ENCODE peak calls at places on chromosomes 7 and 10, in six cellular contexts. N is PC-9, S is bronchial epithelial cell, G is left ventricle myocardium inferior, C is mesothelial cell of epicardium, V is upper lobe of right lung. L is an unnamed sample.

GRCh38 chr10:103915794-103916193 is 2.2 kb downstream of the STN1 start:
- DNase-seq in C (no peak), S (no peak), N (no peak), V (peak), G (no peak), L (no peak)

GRCh38 chr7:1567082-1567771 is 2.6 kb downstream of the PSMG3 start:
- DNase-seq in S (peak), C (no peak), V (no peak), G (no peak), N (peak), L (no peak)

GRCh38 chr10:46077616-46078268 is 31.7 kb upstream of the MSMB start:
- DNase-seq in N (no peak), C (no peak), S (no peak), V (no peak), G (no peak), L (no peak)

GRCh38 chr10:14366760-14367159 is 36.0 kb upstream of the FRMD4A start:
- DNase-seq in C (no peak), S (no peak), N (no peak), G (no peak), V (no peak), L (no peak)

GRCh38 chr7:26410156-26410555 is 118.5 kb downstream of the SNX10 start:
- DNase-seq in S (no peak), G (no peak), V (no peak), N (no peak), C (no peak), L (no peak)

GRCh38 chr7:159140170-159140910 is 4.3 kb downstream of the VIPR2 start:
- DNase-seq in G (no peak), V (no peak), S (no peak), C (no peak), N (no peak), L (no peak)

GRCh38 chr7:66629222-66629658 is 559 bp downstream of the KCTD7 start:
- DNase-seq in G (no peak), S (no peak), C (no peak), V (no peak), N (no peak), L (peak)

GRCh38 chr10:63717089-63717715 is 196.0 kb downstream of the REEP3 start:
- DNase-seq in S (no peak), N (no peak), V (no peak), C (no peak), G (no peak), L (no peak)

GRCh38 chr7:17772581-17773288 is 167.6 kb downstream of the SNX13 start:
- DNase-seq in G (no peak), V (no peak), C (no peak), N (no peak), S (no peak), L (no peak)

GRCh38 chr10:71604324-71605018 is 115.1 kb downstream of the C10orf105 start:
- DNase-seq in G (no peak), V (no peak), C (no peak), N (peak), S (peak), L (no peak)

GRCh38 chr7:158190756-158191155 is 396.9 kb downstream of the PTPRN2 start:
- DNase-seq in G (no peak), V (no peak), S (no peak), C (no peak), N (no peak), L (no peak)

GRCh38 chr7:48084727-48085432 is 4.2 kb upstream of the UPP1 start:
- DNase-seq in V (no peak), C (no peak), N (peak), S (peak), G (peak), L (no peak)

GRCh38 chr7:94043299-94043698 is 39.1 kb upstream of the BET1 start:
- DNase-seq in G (no peak), S (peak), C (no peak), N (no peak), V (no peak), L (no peak)

GRCh38 chr7:19442016-19442785 is 266.6 kb downstream of the POLR1F start:
- DNase-seq in S (peak), N (peak), G (no peak), V (no peak), C (no peak), L (no peak)

GRCh38 chr7:128710391-128710930 is 28.7 kb upstream of the CALU start:
- DNase-seq in G (no peak), C (no peak), S (peak), N (no peak), V (no peak), L (no peak)

GRCh38 chr7:12139421-12139820 is 71.7 kb upstream of the TMEM106B start:
- DNase-seq in S (peak), C (no peak), N (peak), G (no peak), V (no peak), L (no peak)

GRCh38 chr7:131843862-131844261 is 287.4 kb upstream of the PODXL start:
- DNase-seq in V (no peak), N (no peak), C (peak), G (no peak), S (no peak), L (no peak)

GRCh38 chr10:8402469-8403074 is 348.1 kb downstream of the GATA3 start:
- DNase-seq in S (no peak), V (no peak), G (no peak), C (no peak), N (no peak), L (no peak)

GRCh38 chr7:5377816-5378215 is 45.8 kb downstream of the TNRC18 start:
- DNase-seq in C (no peak), G (no peak), N (no peak), V (no peak), S (no peak), L (no peak)

GRCh38 chr7:1538544-1539345 is 8.2 kb downstream of the MAFK start:
- DNase-seq in N (no peak), G (no peak), S (no peak), V (no peak), C (no peak), L (no peak)

GRCh38 chr10:62373995-62374861 is at the start of gene ZNF365:
- DNase-seq in C (peak), V (peak), S (peak), N (peak), G (peak), L (peak)

GRCh38 chr7:82335927-82336326 is 107.7 kb downstream of the CACNA2D1 start:
- DNase-seq in S (no peak), G (no peak), N (no peak), C (no peak), V (no peak), L (no peak)

GRCh38 chr10:59905735-59906416 is 480 bp downstream of the CCDC6 start:
- DNase-seq in C (peak), S (no peak), N (no peak), V (peak), G (no peak), L (peak)

GRCh38 chr7:521221-522070 is 1.8 kb upstream of the PDGFA start:
- DNase-seq in V (peak), C (peak), S (no peak), G (peak), N (peak), L (no peak)

GRCh38 chr10:92074126-92074887 is 150.7 kb downstream of the BTAF1 start:
- DNase-seq in C (no peak), S (peak), G (no peak), N (no peak), V (no peak), L (no peak)

GRCh38 chr7:34011711-34012110 is 106.4 kb downstream of the BMPER start:
- DNase-seq in G (no peak), S (no peak), V (no peak), N (no peak), C (no peak), L (no peak)

GRCh38 chr10:613217-613616 is 76.3 kb downstream of the DIP2C start:
- DNase-seq in C (peak), G (peak), S (peak), N (peak), V (peak), L (no peak)

GRCh38 chr10:614341-614664 is 75.2 kb downstream of the DIP2C start:
- DNase-seq in C (no peak), V (peak), S (no peak), N (no peak), G (no peak), L (no peak)

GRCh38 chr10:615583-616152 is 73.8 kb downstream of the DIP2C start:
- DNase-seq in V (peak), N (no peak), C (no peak), S (peak), G (no peak), L (no peak)

GRCh38 chr10:613661-614340 is 75.7 kb downstream of the DIP2C start:
- DNase-seq in S (no peak), C (no peak), G (no peak), V (peak), N (no peak), L (no peak)

DNA sequence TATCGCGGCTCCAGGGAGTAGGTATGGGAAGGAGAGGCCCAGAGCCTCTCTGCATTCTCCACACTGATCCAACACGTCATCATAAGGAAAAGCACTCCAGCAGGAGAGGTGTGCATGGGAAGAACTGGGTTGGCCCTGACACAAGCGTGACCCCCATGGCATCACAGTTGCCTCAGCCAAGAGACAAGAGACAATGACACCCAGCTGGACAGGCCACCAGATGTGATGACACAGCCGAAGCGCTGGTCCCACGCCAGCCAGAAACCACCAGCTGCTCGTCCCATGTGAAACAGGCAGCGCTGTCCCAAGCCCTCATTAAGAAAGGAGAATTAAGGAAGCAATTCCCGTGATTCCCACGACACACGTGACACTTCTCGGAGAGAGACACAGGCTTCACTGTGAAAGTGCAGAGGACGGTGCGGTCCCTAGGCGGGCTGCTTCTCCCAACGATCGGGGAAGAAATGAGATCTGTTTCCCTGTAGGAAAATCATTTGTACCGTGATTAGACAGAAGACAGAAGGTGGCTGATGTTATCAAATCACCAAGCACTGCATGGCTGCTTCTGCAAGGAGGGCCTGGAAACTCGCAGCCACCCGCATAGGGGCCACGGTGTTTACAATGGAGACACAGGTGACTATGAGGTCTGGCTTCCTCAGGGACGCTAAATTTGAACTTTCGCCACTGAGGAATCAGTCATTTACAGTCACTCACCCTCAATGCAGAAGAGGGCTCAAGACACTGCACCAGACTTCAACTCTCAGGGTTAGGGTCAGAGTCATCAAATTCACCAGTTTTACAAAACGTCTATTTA is 74.5 kb downstream of the DIP2C start:
- DNase-seq in V (no peak), C (no peak), S (no peak), G (no peak), N (no peak), L (no peak)
- TF ChIP-seq CTCF in V (no peak), C (no peak), S (no peak), G (no peak), N (no peak), L (no peak)

GRCh38 chr10:75487087-75487784 is 55.8 kb downstream of the LRMDA start:
- DNase-seq in N (no peak), V (no peak), C (no peak), G (no peak), S (peak), L (no peak)
- TF ChIP-seq CTCF in N (no peak), V (no peak), C (no peak), G (no peak), S (no peak), L (no peak)

DNA sequence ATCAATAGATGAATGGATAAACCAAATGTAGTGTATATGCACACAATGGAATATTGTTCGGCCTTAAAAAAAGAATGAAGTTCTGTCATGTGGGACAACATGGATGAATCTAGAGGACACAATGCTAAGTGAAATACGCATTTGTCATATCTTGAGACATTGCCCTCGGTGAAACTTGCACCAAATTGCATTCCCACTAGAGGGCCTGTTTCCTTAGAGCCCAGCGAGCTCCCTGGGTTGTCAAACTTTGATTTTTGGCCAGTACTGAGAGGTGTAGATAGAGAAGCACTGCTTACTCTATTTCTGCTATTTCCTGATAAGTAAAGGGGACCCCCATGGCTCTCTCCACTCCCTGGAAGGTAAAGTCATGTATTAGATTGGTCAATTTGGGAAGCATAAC is 157.1 kb downstream of the GPAM start:
- DNase-seq in S (no peak), G (no peak), V (no peak), C (no peak), N (no peak), L (no peak)
- TF ChIP-seq CTCF in S (no peak), G (no peak), V (no peak), C (no peak), N (peak), L (peak)

DNA sequence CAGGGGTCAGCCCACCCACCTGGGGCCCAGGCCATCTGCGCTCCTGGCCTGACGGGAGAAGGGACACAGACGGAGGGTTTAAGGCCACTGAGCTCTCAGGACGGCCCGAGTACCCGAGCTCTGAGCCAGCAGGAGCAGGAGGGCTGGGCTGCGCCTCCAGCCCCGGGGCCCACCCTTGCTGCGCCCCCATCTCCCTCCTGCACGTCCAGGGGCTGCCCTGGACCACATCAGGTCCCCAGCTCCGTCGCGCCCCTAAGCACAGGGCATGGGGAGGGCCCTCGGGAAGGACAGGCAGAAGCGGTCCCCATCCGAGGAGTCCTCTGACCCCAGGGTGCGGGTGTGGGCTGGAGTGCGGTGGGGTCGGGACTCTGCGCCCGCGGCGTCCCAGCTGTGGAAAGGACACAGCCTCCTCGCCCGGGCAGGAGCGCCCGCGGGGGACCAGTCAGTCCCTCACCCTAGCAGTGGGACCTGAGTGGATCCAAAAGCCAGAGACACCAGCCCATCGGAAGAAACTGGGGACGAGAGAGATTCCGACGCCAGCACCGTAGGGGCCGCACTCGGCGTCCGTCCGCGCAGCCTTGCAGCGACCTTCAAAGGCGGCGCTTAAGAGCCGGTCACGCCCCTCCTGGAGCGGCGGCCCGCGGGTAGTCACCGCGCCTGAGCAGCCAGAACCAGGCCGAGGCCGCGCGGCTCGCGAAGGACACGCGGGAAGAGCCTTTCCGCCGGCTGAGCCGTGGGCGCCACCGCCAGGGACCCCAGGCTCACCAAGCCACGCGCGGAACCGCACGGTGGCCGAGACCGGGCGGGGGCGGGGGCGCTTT is 15.9 kb downstream of the CAMK2B start:
- DNase-seq in G (peak), V (peak), N (peak), C (peak), S (peak), L (peak)
- TF ChIP-seq CTCF in G (no peak), V (no peak), N (no peak), C (no peak), S (no peak), L (no peak)

GRCh38 chr7:98603010-98603777 is 13.9 kb upstream of the NPTX2 start:
- DNase-seq in C (no peak), S (no peak), V (no peak), G (no peak), N (no peak), L (no peak)
- TF ChIP-seq CTCF in C (no peak), S (no peak), V (no peak), G (no peak), N (no peak), L (no peak)

GRCh38 chr10:77452952-77453564 is 184.6 kb downstream of the KCNMA1 start:
- DNase-seq in C (no peak), G (no peak), S (no peak), V (no peak), N (no peak), L (no peak)

GRCh38 chr10:77458986-77459590 is 178.5 kb downstream of the KCNMA1 start:
- DNase-seq in S (peak), G (no peak), C (no peak), N (no peak), V (no peak), L (no peak)

GRCh38 chr10:77457266-77457665 is 180.3 kb downstream of the KCNMA1 start:
- DNase-seq in V (no peak), C (no peak), S (no peak), G (no peak), N (no peak), L (no peak)

GRCh38 chr10:77455538-77455937 is 182.1 kb downstream of the KCNMA1 start:
- DNase-seq in G (no peak), C (no peak), N (no peak), S (peak), V (no peak), L (no peak)

DNA sequence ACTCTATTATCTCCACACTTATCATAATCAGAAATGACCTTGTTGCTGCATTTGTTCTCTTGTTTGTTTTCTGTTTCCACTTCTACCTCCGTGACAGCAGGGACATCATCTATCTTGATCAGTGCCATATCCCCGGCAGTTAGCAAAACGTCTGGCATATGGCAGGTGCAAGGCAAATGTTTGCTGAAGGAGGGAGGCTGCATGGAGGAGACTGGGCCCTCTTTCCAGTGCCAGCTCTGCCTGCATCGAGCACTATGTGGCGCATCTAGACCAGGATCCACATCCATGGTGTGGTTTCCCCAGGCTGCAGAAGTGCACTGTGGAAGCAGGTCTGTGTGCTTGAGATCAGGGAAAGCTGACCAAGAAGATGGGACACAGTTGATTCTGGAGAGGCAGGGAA is 181.2 kb downstream of the KCNMA1 start:
- DNase-seq in N (no peak), V (no peak), S (no peak), G (no peak), C (no peak), L (no peak)
- TF ChIP-seq CTCF in N (no peak), V (no peak), S (no peak), G (no peak), C (no peak), L (no peak)

DNA sequence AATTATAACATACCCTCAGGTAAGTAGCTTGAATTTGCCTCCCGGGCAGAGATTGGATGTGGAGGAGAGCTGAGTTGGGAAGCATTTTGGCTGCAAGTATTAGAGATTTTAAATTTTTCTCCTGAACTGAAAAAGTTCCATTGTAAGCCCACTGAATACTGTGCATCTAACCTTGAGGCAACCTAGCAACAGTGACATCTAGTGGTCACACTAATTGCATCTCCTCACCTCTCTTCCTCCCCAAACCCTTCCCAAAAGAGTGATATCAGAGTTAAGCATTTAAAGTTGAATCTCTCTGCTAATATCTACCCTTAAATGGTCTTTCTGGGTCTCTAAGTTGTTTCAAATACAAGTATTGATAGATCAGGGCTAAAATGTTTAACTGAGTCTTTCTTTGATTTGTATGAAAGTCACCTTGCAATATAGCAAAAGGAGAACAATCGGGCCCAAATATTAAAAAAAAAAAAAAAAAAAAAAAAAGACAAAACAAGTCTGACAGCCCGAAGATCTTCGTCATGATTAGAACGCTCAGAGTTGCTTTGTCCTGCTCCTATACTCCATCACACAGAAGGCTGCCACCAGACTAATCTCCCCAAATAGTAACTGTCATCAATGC is 40.4 kb upstream of the DLX5 start:
- DNase-seq in N (peak), G (no peak), V (no peak), C (no peak), S (peak), L (no peak)
- TF ChIP-seq CTCF in N (peak), G (peak), V (peak), C (peak), S (peak), L (peak)

GRCh38 chr10:15881542-15881941 is 21.2 kb upstream of the MINDY3 start:
- DNase-seq in N (no peak), S (no peak), V (no peak), C (no peak), G (no peak), L (no peak)

GRCh38 chr10:15879663-15880062 is 19.4 kb upstream of the MINDY3 start:
- DNase-seq in C (no peak), G (no peak), N (no peak), V (no peak), S (peak), L (no peak)

GRCh38 chr10:15884447-15884846 is 24.1 kb upstream of the MINDY3 start:
- DNase-seq in V (no peak), C (no peak), N (no peak), G (no peak), S (no peak), L (no peak)

GRCh38 chr10:15877836-15878576 is 17.7 kb upstream of the MINDY3 start:
- DNase-seq in V (no peak), S (no peak), C (no peak), G (no peak), N (no peak), L (no peak)

GRCh38 chr10:15879058-15879457 is 18.8 kb upstream of the MINDY3 start:
- DNase-seq in V (no peak), G (no peak), C (no peak), S (peak), N (no peak), L (no peak)
- TF ChIP-seq CTCF in V (peak), G (peak), C (peak), S (peak), N (peak), L (peak)

GRCh38 chr7:112214887-112215286 is 8.4 kb downstream of the ZNF277 start:
- DNase-seq in S (no peak), C (no peak), V (no peak), G (no peak), N (no peak), L (no peak)
- TF ChIP-seq CTCF in S (peak), C (no peak), V (no peak), G (no peak), N (no peak), L (no peak)

GRCh38 chr7:139923090-139923489 is 94.0 kb downstream of the TBXAS1 start:
- DNase-seq in G (no peak), V (no peak), C (no peak), N (no peak), S (no peak), L (no peak)
- TF ChIP-seq CTCF in G (no peak), V (no peak), C (no peak), N (no peak), S (no peak), L (no peak)